ENCODE peak calls at places on chromosome 18, in six cellular contexts. V, Y, A, H, P and N are unnamed samples.

GRCh38 chr18:68177807-68178702 is 536.9 kb downstream of the TMX3 start:
- DNase-seq in A (no peak), P (no peak), Y (no peak), H (no peak), V (peak), N (no peak)

GRCh38 chr18:48036641-48037421 is 106.4 kb upstream of the SMAD2 start:
- DNase-seq in H (peak), A (no peak), Y (no peak), P (no peak), V (no peak), N (no peak)

GRCh38 chr18:13191779-13192178 is 26.8 kb upstream of the LDLRAD4 start:
- DNase-seq in Y (no peak), V (no peak), P (no peak), H (no peak), A (no peak), N (no peak)

GRCh38 chr18:22503803-22504202 is 86.1 kb upstream of the CTAGE1 start:
- DNase-seq in Y (no peak), P (no peak), A (no peak), H (no peak), V (no peak), N (no peak)

GRCh38 chr18:25827961-25828561 is 262.4 kb downstream of the SS18 start:
- DNase-seq in Y (no peak), A (no peak), V (no peak), P (no peak), H (no peak), N (no peak)

GRCh38 chr18:54710519-54711281 is 117.6 kb upstream of the RAB27B start:
- DNase-seq in V (no peak), P (no peak), A (no peak), H (no peak), Y (no peak), N (no peak)

GRCh38 chr18:567119-567518 is 13.1 kb upstream of the CETN1 start:
- DNase-seq in V (peak), H (no peak), Y (no peak), P (no peak), A (no peak), N (no peak)

GRCh38 chr18:3207565-3207964 is 12.2 kb downstream of the MYOM1 start:
- DNase-seq in A (no peak), Y (no peak), V (no peak), H (no peak), P (no peak), N (no peak)

GRCh38 chr18:50724631-50725235 is 95.1 kb downstream of the MRO start:
- DNase-seq in H (no peak), V (no peak), Y (no peak), A (no peak), P (no peak), N (no peak)

GRCh38 chr18:50454379-50455005 is 79.6 kb downstream of the SKA1 start:
- DNase-seq in Y (no peak), P (no peak), A (no peak), V (no peak), H (no peak), N (no peak)

GRCh38 chr18:49111191-49111988 is 160.6 kb upstream of the SMAD7 start:
- DNase-seq in Y (no peak), V (no peak), H (no peak), A (no peak), P (no peak), N (no peak)

GRCh38 chr18:50649821-50650220 is 89.9 kb downstream of the MAPK4 start:
- DNase-seq in Y (no peak), V (no peak), A (no peak), P (no peak), H (no peak), N (no peak)